ENCODE peak calls at places on chromosomes 16 and 17, in eight cellular contexts. E, J, Q, S, W, N, U and H are unnamed samples.
A peak's percentile ranks its signal among the peaks of the same experiment; 100 is the strongest.

GRCh38 chr17:14575349-14575966 is 274.6 kb downstream of the HS3ST3B1 start:
- DNase-seq in E (no peak), J (no peak), Q (no peak), S (no peak), W (no peak), N (no peak), U (no peak), H (no peak)

GRCh38 chr16:1614226-1615102 is 2.3 kb downstream of the CRAMP1 start:
- DNase-seq in E (peak; percentile 18), J (peak; percentile 36), Q (peak; percentile 31), S (peak; percentile 34), W (no peak), N (peak; percentile 32), U (no peak), H (peak; percentile 32)

GRCh38 chr16:35795361-35796029 is 2336.1 kb downstream of the TP53TG3F start:
- DNase-seq in E (no peak), J (no peak), Q (no peak), S (no peak), W (no peak), N (no peak), U (no peak), H (no peak)

GRCh38 chr16:79261461-79261860 is 339.1 kb downstream of the MAF start:
- DNase-seq in E (no peak), J (no peak), Q (peak; percentile 53), S (peak; percentile 36), W (peak; percentile 57), N (peak; percentile 20), U (peak; percentile 70), H (no peak)

GRCh38 chr16:2980227-2981176 is at the start of gene PKMYT1:
- DNase-seq in E (peak; percentile 85), J (peak; percentile 94), Q (peak; percentile 94), S (peak; percentile 93), W (peak; percentile 90), N (peak; percentile 90), U (peak; percentile 92), H (peak; percentile 90)

GRCh38 chr16:86982912-86983311 is 334.3 kb downstream of the C16orf95 start:
- DNase-seq in E (no peak), J (no peak), Q (no peak), S (no peak), W (no peak), N (no peak), U (no peak), H (no peak)

GRCh38 chr17:31693433-31694210 is 165.4 kb downstream of the COPRS start:
- DNase-seq in E (peak; percentile 59), J (no peak), Q (no peak), S (no peak), W (no peak), N (no peak), U (peak; percentile 28), H (no peak)

GRCh38 chr16:87615621-87616041 is 13.3 kb downstream of the JPH3 start:
- DNase-seq in E (no peak), J (no peak), Q (no peak), S (no peak), W (no peak), N (no peak), U (no peak), H (no peak)

GRCh38 chr16:67226804-67227566 is at the start of gene TMEM208:
- DNase-seq in E (peak; percentile 95), J (peak; percentile 98), Q (peak; percentile 98), S (peak; percentile 98), W (peak; percentile 99), N (peak; percentile 98), U (peak; percentile 98), H (peak; percentile 98)

GRCh38 chr16:86942469-86943175 is 364.3 kb downstream of the FOXL1 start:
- DNase-seq in E (no peak), J (no peak), Q (no peak), S (no peak), W (no peak), N (no peak), U (no peak), H (no peak)

GRCh38 chr16:49969356-49970030 is 55.5 kb upstream of the CNEP1R1 start:
- DNase-seq in E (no peak), J (no peak), Q (no peak), S (peak; percentile 6), W (no peak), N (no peak), U (no peak), H (no peak)

GRCh38 chr17:47275245-47275984 is 21.8 kb downstream of the ITGB3 start:
- DNase-seq in E (peak; percentile 46), J (peak; percentile 95), Q (peak; percentile 66), S (peak; percentile 70), W (peak; percentile 90), N (peak; percentile 70), U (peak; percentile 88), H (no peak)

DNA sequence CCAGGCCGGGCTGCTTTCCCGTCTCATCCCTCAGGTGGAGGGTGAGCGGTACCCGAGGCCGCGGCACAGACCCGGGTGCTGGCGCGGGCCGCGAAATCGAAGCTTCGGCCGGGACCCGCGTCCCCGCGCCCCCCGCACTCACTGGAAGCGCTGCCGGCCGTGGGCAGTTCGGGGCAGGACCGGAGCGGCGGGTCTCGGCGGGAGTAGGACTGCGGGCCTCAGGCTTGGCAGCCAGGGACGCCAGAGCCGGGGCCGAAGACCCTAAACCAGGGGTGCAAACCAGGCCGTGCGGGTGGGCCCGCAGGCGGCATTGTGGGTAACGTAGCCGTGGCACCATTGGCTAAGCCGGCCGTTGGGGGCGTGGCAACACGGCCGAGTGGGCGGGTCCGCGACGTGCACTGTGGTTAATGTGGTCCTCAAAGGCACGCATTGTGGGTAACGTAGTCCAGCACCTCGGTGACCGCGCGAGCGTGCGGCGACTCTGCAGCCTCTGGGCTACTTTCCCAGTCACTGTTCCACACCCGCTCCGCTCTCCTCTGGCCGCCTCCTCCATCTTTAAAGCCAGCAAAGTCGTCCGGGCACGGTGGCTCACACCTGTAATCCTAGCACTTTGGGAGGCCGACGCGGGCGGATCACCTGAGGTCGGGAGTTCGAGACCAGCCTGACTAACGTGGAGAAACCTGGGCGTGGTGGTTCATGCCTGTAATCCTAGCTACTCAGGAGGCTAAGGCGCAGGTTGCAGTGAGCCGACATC is at the start of gene ZNF500:
- DNase-seq in E (peak; percentile 97), J (peak; percentile 98), Q (peak; percentile 99), S (peak; percentile 99), W (peak; percentile 98), N (peak; percentile 98), U (peak; percentile 98), H (peak; percentile 97)
- TF ChIP-seq POLR2A in E (peak; percentile 79), J (no peak), Q (no peak), S (peak; percentile 25), W (no peak), N (peak; percentile 77), U (peak; percentile 61), H (peak; percentile 85)

GRCh38 chr17:81487487-81488275 is 24.9 kb downstream of the ACTG1 start:
- DNase-seq in E (peak; percentile 68), J (peak; percentile 84), Q (peak; percentile 85), S (peak; percentile 84), W (peak; percentile 84), N (peak; percentile 77), U (peak; percentile 81), H (peak; percentile 59)
- TF ChIP-seq POLR2A in E (peak; percentile 69), J (peak; percentile 36), Q (no peak), S (peak; percentile 46), W (peak; percentile 25), N (peak; percentile 62), U (peak; percentile 57), H (peak; percentile 91)

DNA sequence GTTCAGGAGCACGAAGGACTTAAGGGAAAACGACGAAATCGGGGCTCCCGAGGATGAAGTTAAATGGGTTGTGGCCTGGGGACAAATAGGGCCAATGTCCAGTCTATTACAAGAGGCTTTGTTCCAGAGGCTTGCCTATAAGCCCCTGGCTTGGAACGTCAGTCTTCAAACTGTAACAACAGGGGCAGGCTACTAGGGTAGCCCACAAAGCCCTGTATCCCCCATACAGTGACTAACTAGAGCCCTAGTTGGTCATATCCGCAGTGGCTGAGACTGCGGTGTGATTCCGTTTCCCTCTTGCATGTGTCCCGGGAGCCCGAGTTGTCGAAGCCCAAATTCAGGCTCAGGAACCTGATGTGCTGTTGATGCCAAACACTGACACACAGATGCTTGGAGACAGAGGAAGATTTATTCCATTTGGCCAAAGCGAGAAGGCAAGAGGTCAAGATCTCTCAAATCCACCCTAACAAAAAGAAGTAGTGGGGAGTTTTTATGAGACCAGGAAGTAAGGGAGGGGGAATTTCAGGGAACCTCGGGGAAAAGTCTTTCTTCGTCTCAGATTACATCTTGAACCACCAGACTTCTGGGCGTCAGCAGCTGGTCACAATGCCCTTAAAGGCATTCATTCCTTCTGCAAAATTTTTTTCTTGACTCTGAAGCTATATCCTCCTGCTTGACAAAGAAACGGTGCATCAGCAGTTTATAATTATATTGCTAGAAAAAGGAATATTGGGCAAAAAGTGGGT is 760 bp downstream of the SLFN5 start:
- DNase-seq in E (peak; percentile 46), J (peak; percentile 48), Q (peak; percentile 49), S (peak; percentile 45), W (peak; percentile 50), N (peak; percentile 51), U (no peak), H (peak; percentile 77)
- TF ChIP-seq POLR2A in E (no peak), J (no peak), Q (no peak), S (no peak), W (no peak), N (peak; percentile 46), U (no peak), H (no peak)

DNA sequence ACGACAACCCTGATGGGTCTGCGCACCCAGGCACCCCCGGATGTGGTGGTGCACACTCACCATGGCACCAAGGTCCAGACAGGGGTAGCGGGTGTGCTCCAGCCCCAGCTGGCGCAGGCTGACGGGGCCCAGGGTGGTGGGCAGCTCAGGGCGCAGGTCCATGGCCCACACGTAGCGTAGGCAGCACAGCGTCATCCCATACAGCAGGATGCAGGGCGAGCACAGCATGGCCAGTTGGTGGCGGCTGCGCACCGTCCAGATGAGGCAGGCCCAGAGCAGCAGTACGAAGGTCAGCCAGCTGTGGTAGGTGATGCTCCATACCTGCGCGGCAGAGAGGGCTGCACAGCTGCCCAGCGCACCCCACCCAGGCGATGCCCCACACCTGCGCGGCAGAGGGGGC is 29.8 kb downstream of the CTU2 start:
- DNase-seq in E (no peak), J (no peak), Q (no peak), S (no peak), W (no peak), N (no peak), U (no peak), H (no peak)
- TF ChIP-seq POLR2A in E (no peak), J (no peak), Q (no peak), S (no peak), W (no peak), N (no peak), U (no peak), H (no peak)